ENCODE peak calls at places on chromosome 1, in ten cellular contexts. G is brain microvascular endothelial cell; Y is heart left ventricle; A is psoas muscle; U is uterus; K is CD8-positive, alpha-beta T cell; S is PC-3; N is astrocyte; F is left lung; B is adrenal gland. I is an unnamed sample. For H3K27me3, the result is how much of the 10 kb centered on the place peaks cover.

GRCh38 chr1:151705739-151706463 is 10.7 kb downstream of the CELF3 start:
- DNase-seq in G (no peak), Y (no peak), A (no peak), U (no peak), K (no peak), S (peak), N (no peak), F (no peak), B (no peak), I (no peak)

GRCh38 chr1:69104859-69105258 is 462.9 kb upstream of the LRRC7 start:
- DNase-seq in G (no peak), Y (no peak), A (no peak), U (no peak), K (no peak), S (no peak), N (no peak), F (no peak), B (no peak), I (no peak)

GRCh38 chr1:205709059-205709398 is 28.7 kb upstream of the SLC45A3 start:
- DNase-seq in G (peak), Y (no peak), A (no peak), U (no peak), K (no peak), S (no peak), N (peak), F (no peak), B (no peak), I (no peak)

GRCh38 chr1:27912429-27912828 is 22.4 kb upstream of the SMPDL3B start:
- DNase-seq in G (no peak), Y (no peak), A (no peak), U (no peak), K (no peak), S (peak), N (no peak), F (no peak), B (no peak), I (no peak)

GRCh38 chr1:55559802-55560201 is 344.6 kb upstream of the USP24 start:
- DNase-seq in G (no peak), Y (no peak), A (no peak), U (no peak), K (no peak), S (no peak), N (no peak), F (no peak), B (no peak), I (no peak)

GRCh38 chr1:153945131-153945794 is 1.3 kb downstream of the DENND4B start:
- DNase-seq in G (no peak), Y (peak), A (peak), U (no peak), K (peak), S (no peak), N (peak), F (peak), B (peak), I (peak)

GRCh38 chr1:85465099-85465790 is at the start of gene DDAH1:
- DNase-seq in G (peak), Y (peak), A (no peak), U (peak), K (no peak), S (peak), N (peak), F (peak), B (peak), I (no peak)

GRCh38 chr1:206955476-206956312 is 9.4 kb upstream of the PIGR start:
- DNase-seq in G (no peak), Y (no peak), A (no peak), U (no peak), K (no peak), S (no peak), N (no peak), F (peak), B (no peak), I (no peak)

GRCh38 chr1:236002572-236002971 is 62.3 kb downstream of the NID1 start:
- DNase-seq in G (no peak), Y (no peak), A (no peak), U (no peak), K (no peak), S (no peak), N (no peak), F (no peak), B (no peak), I (no peak)

GRCh38 chr1:175397103-175397502 is 204.5 kb upstream of the KIAA0040 start:
- DNase-seq in G (no peak), Y (no peak), A (no peak), U (no peak), K (no peak), S (no peak), N (no peak), F (no peak), B (no peak), I (no peak)

GRCh38 chr1:205632374-205633169 is 761 bp upstream of the ELK4 start:
- DNase-seq in G (no peak), Y (no peak), A (no peak), U (no peak), K (no peak), S (peak), N (peak), F (no peak), B (no peak), I (no peak)

GRCh38 chr1:26833432-26834405 is 7.2 kb downstream of the ZDHHC18 start:
- DNase-seq in G (no peak), Y (no peak), A (no peak), U (no peak), K (peak), S (no peak), N (no peak), F (peak), B (no peak), I (peak)

GRCh38 chr1:41776896-41777431 is 141.8 kb downstream of the HIVEP3 start:
- DNase-seq in G (no peak), Y (no peak), A (no peak), U (no peak), K (no peak), S (no peak), N (no peak), F (no peak), B (no peak), I (no peak)

GRCh38 chr1:36572906-36573305 is 90.2 kb upstream of the CSF3R start:
- DNase-seq in G (no peak), Y (no peak), A (no peak), U (no peak), K (no peak), S (no peak), N (no peak), F (peak), B (no peak), I (no peak)

GRCh38 chr1:112393634-112393976 is 2.4 kb upstream of the CTTNBP2NL start:
- DNase-seq in G (no peak), Y (peak), A (peak), U (peak), K (no peak), S (peak), N (no peak), F (no peak), B (peak), I (no peak)

GRCh38 chr1:21378705-21379494 is 61.0 kb upstream of the NBPF3 start:
- DNase-seq in G (no peak), Y (no peak), A (no peak), U (no peak), K (no peak), S (peak), N (no peak), F (no peak), B (no peak), I (no peak)

GRCh38 chr1:74731399-74732052 is 1.3 kb downstream of the CRYZ start:
- DNase-seq in G (no peak), Y (no peak), A (no peak), U (no peak), K (no peak), S (peak), N (peak), F (no peak), B (no peak), I (no peak)

GRCh38 chr1:22654692-22655091 is 1.7 kb downstream of the C1QB start:
- DNase-seq in G (no peak), Y (no peak), A (no peak), U (no peak), K (no peak), S (peak), N (no peak), F (no peak), B (no peak), I (no peak)
- TF ChIP-seq CTCF in G (peak), Y (no peak), A (no peak), U (no peak), K (no peak), S (peak), N (peak), F (no peak), B (no peak), I (no peak)

GRCh38 chr1:39214021-39214713 is 9.7 kb downstream of the MACF1 start:
- DNase-seq in G (no peak), Y (peak), A (no peak), U (no peak), K (no peak), S (peak), N (peak), F (peak), B (no peak), I (no peak)
- H3K27ac ChIP-seq in G (peak), Y (peak), A (peak), U (peak), K (no peak), S (no peak), N (peak), F (peak), B (peak), I (peak)

DNA sequence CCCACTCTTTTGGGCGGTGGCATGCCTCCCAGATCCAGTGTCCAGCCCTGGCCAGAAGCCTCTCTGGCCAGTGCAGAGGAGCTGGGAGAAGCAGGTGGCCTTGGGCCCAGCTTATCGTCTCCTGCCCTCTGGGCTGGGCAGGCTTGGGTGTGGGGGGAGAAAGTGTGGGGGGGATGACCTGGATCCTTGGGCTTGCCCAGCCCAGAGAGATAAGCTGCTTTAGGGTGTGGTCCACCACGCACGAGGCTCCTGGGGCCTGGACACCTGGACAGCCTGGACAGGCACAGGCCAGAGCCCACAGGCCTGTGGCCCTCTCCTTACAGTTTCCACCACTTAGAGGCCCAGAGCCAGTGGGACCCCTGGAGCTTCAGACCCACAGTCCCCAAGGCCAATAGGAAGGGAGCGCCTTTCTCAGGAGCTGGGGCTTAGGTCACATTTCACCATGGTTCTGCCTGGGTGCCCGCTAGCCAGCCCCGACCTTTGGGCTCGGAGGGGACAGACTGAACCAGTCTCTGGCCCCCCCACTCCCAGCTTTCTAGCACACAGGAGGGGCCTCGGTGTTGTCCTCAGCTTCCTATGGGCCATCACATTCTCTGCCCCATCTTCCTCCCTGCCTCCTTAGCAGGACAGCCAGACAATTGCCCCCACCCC is 1.9 kb downstream of the ESPN start:
- DNase-seq in G (no peak), Y (no peak), A (no peak), U (no peak), K (no peak), S (no peak), N (no peak), F (no peak), B (peak), I (no peak)
- H3K27me3 ChIP-seq in G (under half), Y (under half), A (under half), U (under half), K (under half), S (under half), N (under half), F (under half), B (under half), I (under half)

GRCh38 chr1:231549733-231550447 is 21.4 kb downstream of the TSNAX start:
- DNase-seq in G (no peak), Y (no peak), A (no peak), U (no peak), K (no peak), S (no peak), N (no peak), F (no peak), B (no peak), I (no peak)
- TF ChIP-seq CTCF in G (no peak), Y (no peak), A (no peak), U (no peak), K (no peak), S (no peak), N (no peak), F (no peak), B (no peak), I (no peak)

GRCh38 chr1:95232646-95233320 is 1.2 kb upstream of the RWDD3 start:
- DNase-seq in G (no peak), Y (no peak), A (no peak), U (peak), K (no peak), S (peak), N (no peak), F (no peak), B (peak), I (no peak)
- H3K27ac ChIP-seq in G (no peak), Y (peak), A (peak), U (peak), K (no peak), S (no peak), N (no peak), F (peak), B (peak), I (no peak)

GRCh38 chr1:156644640-156645039 is 2.7 kb downstream of the BCAN start:
- DNase-seq in G (no peak), Y (no peak), A (no peak), U (no peak), K (no peak), S (no peak), N (no peak), F (no peak), B (no peak), I (no peak)
- H3K27me3 ChIP-seq in G (half or more), Y (under half), A (under half), U (under half), K (under half), S (under half), N (half or more), F (half or more), B (under half), I (half or more)